ENCODE peak calls at places on chromosomes 11 and 22, in six cellular contexts. I is osteoblast, T is astrocyte of the spinal cord, H is vagina, Z is foreskin fibroblast, V is fibroblast of lung. M is an unnamed sample.

GRCh38 chr11:69378303-69379141 is 84.6 kb downstream of the MYEOV start:
- DNase-seq in Z (no peak), H (no peak), V (no peak), T (no peak), I (peak), M (no peak)

GRCh38 chr11:88178211-88178610 is 3.0 kb upstream of the RAB38 start:
- DNase-seq in V (peak), Z (no peak), T (peak), I (peak), H (no peak), M (peak)

GRCh38 chr11:70735976-70736375 is 337.6 kb downstream of the CTTN start:
- DNase-seq in Z (no peak), T (no peak), V (no peak), I (peak), H (no peak), M (no peak)

GRCh38 chr11:1493650-1494244 is 7.2 kb upstream of the MOB2 start:
- DNase-seq in V (no peak), I (peak), H (no peak), T (no peak), Z (no peak), M (no peak)

GRCh38 chr11:87325490-87325872 is 287.7 kb downstream of the TMEM135 start:
- DNase-seq in V (no peak), I (no peak), T (no peak), Z (no peak), H (no peak), M (no peak)

GRCh38 chr11:10673476-10674062 is 20.0 kb downstream of the IRAG1 start:
- DNase-seq in H (no peak), I (no peak), V (no peak), Z (no peak), T (no peak), M (no peak)

GRCh38 chr22:19868773-19869471 is 14.2 kb upstream of the GNB1L start:
- DNase-seq in I (peak), T (peak), Z (no peak), V (no peak), H (no peak), M (no peak)

GRCh38 chr11:69828971-69829344 is 9.7 kb upstream of the FGF3 start:
- DNase-seq in I (peak), Z (no peak), V (no peak), H (no peak), T (no peak), M (no peak)

GRCh38 chr22:27542602-27543001 is 259.0 kb downstream of the MN1 start:
- DNase-seq in H (no peak), T (no peak), V (no peak), I (no peak), Z (no peak), M (no peak)

GRCh38 chr11:93542753-93543246 is 391 bp downstream of the SMCO4 start:
- DNase-seq in T (no peak), H (no peak), V (no peak), Z (no peak), I (peak), M (no peak)

GRCh38 chr11:46345881-46346484 is 1.3 kb upstream of the DGKZ start:
- DNase-seq in V (no peak), H (no peak), Z (no peak), T (no peak), I (peak), M (no peak)
- H3K4me3 ChIP-seq in V (no peak), H (peak), Z (no peak), T (no peak), I (no peak), M (no peak)

GRCh38 chr22:41237707-41238569 is 2.8 kb downstream of the CHADL start:
- DNase-seq in Z (peak), I (peak), H (no peak), T (peak), V (peak), M (no peak)

GRCh38 chr22:41238570-41239442 is 1.9 kb downstream of the CHADL start:
- DNase-seq in T (no peak), V (no peak), Z (no peak), H (no peak), I (no peak), M (no peak)

GRCh38 chr22:41234815-41235687 is 5.7 kb downstream of the CHADL start:
- DNase-seq in H (no peak), V (no peak), Z (no peak), I (peak), T (no peak), M (no peak)

GRCh38 chr22:41239443-41240128 is 1.1 kb downstream of the CHADL start:
- DNase-seq in V (no peak), H (no peak), I (no peak), Z (no peak), T (no peak), M (no peak)

DNA sequence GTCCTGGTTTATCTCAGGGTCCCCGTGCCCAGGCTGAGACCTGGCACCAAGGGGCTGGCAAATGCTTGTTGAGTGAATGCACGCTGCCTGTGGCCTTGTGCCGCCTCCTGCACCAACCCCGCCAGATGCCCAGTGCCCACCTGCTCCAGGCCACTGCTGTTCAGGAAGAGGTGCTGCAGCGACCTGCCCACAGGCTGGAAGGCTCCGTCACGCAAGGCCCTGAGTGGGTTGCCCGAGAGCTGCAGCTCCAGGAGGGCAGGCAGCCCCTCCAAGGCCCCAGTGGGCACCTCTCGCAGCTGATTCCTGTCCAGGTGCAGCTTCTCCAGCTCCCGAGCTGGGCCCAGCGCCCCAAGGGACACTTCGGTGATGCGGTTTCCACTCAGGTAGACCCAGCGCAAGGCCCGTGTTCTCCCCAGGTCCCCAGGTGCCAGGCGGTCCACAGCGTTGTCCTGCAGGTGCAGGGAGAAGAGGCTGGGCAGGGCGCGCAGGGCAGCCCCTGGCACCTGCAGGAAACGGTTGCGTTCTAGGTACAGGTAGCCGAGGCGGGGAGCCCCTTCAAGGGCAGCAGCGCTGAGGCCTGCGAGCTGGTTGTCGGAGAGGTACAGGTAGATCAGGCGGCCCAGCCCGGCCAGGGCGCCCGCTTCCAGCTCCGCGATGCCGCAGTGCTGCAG is 3.6 kb downstream of the CHADL start:
- DNase-seq in H (no peak), T (no peak), V (no peak), I (no peak), Z (no peak), M (no peak)
- H3K4me3 ChIP-seq in H (peak), T (peak), V (no peak), I (peak), Z (no peak), M (peak)

GRCh38 chr22:23183107-23183698 is 2.9 kb downstream of the BCR start:
- DNase-seq in V (peak), T (peak), H (no peak), I (peak), Z (peak), M (peak)

GRCh38 chr22:23182289-23183106 is 2.2 kb downstream of the BCR start:
- DNase-seq in V (peak), I (peak), Z (no peak), H (no peak), T (no peak), M (no peak)

GRCh38 chr22:23181763-23182288 is 1.5 kb downstream of the BCR start:
- DNase-seq in V (no peak), H (no peak), T (no peak), Z (no peak), I (peak), M (no peak)

GRCh38 chr22:23184764-23185113 is 4.4 kb downstream of the BCR start:
- DNase-seq in I (no peak), Z (no peak), H (no peak), T (no peak), V (no peak), M (no peak)

DNA sequence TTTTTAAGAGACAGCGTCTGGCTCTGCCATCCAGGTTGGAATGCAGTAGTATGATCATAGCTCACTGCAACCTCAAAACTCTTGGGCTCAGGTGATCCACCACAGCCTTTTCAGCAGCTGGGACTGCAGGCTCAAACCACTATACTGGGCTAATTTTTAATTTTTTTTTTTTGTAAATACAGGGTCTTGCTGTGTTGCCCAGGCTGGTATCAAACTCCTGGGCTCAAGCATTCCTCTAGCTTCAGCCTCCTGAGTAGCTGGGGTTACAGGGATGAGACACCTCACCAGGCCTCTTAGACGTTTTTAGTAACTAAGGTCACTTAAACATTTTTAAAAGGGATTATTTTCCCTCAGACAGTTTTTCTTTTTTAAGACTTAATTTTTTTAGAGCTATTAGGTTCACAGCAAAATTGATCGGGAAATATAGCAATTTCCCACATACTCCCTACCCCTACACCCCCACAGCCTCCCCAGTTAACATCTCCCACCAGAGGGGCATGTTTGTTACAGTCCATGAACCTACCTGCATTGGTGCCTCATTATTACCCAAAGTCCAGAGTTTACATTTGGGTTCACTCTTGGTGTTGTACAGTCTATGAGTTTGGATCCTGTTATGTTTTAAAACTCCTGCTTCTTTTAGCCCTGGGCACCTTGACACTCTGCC is 3.9 kb downstream of the BCR start:
- DNase-seq in H (no peak), T (no peak), I (no peak), V (no peak), Z (no peak), M (no peak)
- H3K4me3 ChIP-seq in H (peak), T (no peak), I (no peak), V (no peak), Z (no peak), M (no peak)

DNA sequence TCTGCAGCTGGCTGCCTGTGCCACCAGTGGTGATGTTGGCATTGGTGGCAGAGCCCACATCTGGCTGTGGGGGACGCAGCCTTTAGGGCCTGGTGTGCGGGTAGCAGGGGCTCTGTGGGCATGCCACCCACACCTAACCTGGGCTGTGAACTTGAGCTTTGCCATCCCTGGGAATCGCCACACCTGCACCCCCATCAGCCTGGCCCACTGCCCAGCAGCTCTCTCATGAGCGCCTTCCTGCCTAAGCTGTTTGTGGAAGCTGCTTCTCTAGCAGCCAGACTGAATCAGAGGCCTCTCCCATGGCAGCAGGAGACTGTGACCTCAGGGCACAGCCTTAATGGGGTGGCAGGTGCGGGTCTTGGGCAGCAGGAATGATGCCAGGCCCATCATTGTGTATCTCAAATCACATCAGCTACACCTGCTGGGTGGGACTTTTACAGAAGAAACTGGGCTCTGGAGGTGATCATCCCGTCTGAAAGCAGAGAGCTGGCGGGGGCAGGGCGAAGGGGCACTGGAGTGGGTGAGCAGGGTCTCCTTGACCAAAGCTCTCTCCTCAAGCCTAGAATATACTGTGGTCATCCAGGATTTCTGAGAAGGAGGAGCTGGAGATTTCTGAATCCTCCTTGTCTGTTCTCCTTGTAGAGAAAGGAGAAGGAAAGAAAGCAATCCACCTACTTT is 17.8 kb upstream of the CARS1 start:
- DNase-seq in Z (no peak), H (no peak), V (no peak), I (peak), T (no peak), M (no peak)
- H3K4me3 ChIP-seq in Z (no peak), H (no peak), V (no peak), I (no peak), T (no peak), M (no peak)

DNA sequence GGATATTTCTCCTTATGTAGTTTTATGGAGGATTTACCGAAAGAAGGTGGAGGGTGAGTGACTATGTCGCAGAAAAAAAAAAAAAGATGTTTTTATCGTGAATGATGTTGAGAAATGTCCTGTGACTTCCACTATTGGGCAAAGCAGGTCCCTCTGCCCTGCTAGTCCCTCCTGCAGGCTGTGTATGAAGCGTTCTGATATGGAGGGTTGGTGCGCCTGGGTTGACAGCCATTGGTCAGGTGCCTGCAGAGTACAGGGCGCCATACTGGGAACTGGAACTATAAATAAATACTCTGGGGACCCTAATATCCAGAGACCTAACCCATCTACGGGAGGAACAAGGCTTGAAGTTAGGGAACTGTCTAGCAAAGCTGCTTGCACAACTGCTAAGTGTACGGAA is 1.5 kb downstream of the IL17RA start:
- DNase-seq in I (no peak), T (no peak), Z (no peak), V (no peak), H (no peak), M (no peak)
- H3K4me3 ChIP-seq in I (peak), T (peak), Z (peak), V (no peak), H (peak), M (peak)

GRCh38 chr22:46083383-46084350 is 66.7 kb upstream of the PPARA start:
- DNase-seq in I (no peak), H (no peak), T (no peak), V (no peak), Z (no peak), M (no peak)

GRCh38 chr22:46081831-46082210 is 68.5 kb upstream of the PPARA start:
- DNase-seq in H (no peak), V (peak), Z (no peak), I (no peak), T (no peak), M (no peak)

GRCh38 chr22:46084376-46084775 is 66.0 kb upstream of the PPARA start:
- DNase-seq in I (no peak), V (no peak), Z (no peak), T (no peak), H (no peak), M (no peak)

GRCh38 chr22:46081036-46081830 is 69.1 kb upstream of the PPARA start:
- DNase-seq in T (no peak), Z (no peak), I (peak), H (no peak), V (no peak), M (no peak)

DNA sequence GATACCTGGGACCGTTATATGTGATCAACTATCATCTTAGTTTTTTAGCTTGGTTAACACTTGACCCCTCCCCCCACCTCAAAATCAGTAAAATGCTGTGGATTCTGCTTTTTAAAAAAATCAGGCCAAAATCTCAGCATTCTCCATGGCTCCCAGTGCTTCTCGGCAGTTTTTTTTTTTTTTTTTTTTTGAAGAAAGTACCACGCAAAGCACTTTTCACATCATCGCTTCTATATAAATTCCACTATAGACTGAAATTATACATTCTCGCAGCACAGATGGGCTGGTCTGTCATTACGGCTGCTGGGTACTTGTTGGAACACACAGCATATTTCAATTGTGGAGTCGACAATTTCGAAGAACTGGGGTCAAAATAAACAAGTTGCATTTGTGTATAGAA is 67.7 kb upstream of the PPARA start:
- DNase-seq in I (no peak), H (no peak), T (no peak), Z (no peak), V (no peak), M (no peak)
- H3K4me3 ChIP-seq in I (peak), H (peak), T (peak), Z (peak), V (peak), M (peak)

GRCh38 chr11:123300874-123301695 is 106.0 kb upstream of the CLMP start:
- DNase-seq in V (peak), I (no peak), Z (peak), T (peak), H (no peak), M (no peak)
- H3K4me3 ChIP-seq in V (peak), I (peak), Z (peak), T (no peak), H (peak), M (peak)

GRCh38 chr11:60972182-60973030 is 926 bp downstream of the CD6 start:
- DNase-seq in I (no peak), Z (no peak), H (no peak), V (no peak), T (no peak), M (no peak)

GRCh38 chr11:60968223-60968622 is 3.3 kb upstream of the CD6 start:
- DNase-seq in H (no peak), T (no peak), I (no peak), V (no peak), Z (no peak), M (no peak)

GRCh38 chr11:60970369-60970774 is 1.1 kb upstream of the CD6 start:
- DNase-seq in H (no peak), I (peak), T (peak), Z (peak), V (peak), M (peak)

GRCh38 chr11:60971520-60971919 is at the start of gene CD6:
- DNase-seq in Z (no peak), H (no peak), V (no peak), I (no peak), T (no peak), M (no peak)

GRCh38 chr11:60970890-60971289 is 590 bp upstream of the CD6 start:
- DNase-seq in T (no peak), H (no peak), Z (no peak), I (no peak), V (no peak), M (no peak)
- H3K4me3 ChIP-seq in T (no peak), H (no peak), Z (no peak), I (no peak), V (no peak), M (no peak)

DNA sequence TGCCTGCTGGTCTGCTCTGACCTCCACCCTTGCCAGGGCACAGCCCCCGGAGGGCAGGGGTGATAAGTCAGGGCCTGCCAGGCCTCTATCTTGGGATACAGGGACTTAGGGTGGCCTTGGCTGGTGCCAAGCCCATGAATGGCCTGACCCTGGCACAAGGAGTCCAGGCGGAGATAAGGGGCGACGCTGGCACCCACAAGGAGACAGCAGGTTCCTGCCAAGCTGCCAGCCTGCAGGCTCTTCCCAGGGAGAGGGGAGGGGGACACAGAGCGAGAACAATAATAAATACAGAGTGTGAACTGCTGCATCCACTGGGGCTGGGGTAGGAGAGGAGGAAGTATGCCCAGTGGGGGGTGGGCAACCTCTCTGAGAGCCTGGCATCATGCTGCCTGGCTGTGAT is 978 bp downstream of the CSDC2 start:
- DNase-seq in T (no peak), Z (no peak), I (peak), V (no peak), H (no peak), M (no peak)
- H3K4me3 ChIP-seq in T (peak), Z (peak), I (no peak), V (peak), H (peak), M (no peak)

M was measured in brain microvascular endothelial cell.